ENCODE peak calls at places on chromosome 15, in five cellular contexts. F is SHP77, X is sigmoid colon, A is T-helper 1 cell, Z is OCI-LY7. D is an unnamed sample.

GRCh38 chr15:38861108-38861507 is 296.5 kb upstream of the RASGRP1 start:
- DNase-seq in F (no peak), X (no peak), A (no peak), Z (no peak), D (no peak)

GRCh38 chr15:51869074-51869425 is 39.6 kb downstream of the TMOD3 start:
- DNase-seq in F (peak), X (no peak), A (no peak), Z (no peak), D (peak)

GRCh38 chr15:78208341-78208844 is 26.0 kb downstream of the ACSBG1 start:
- DNase-seq in F (no peak), X (no peak), A (no peak), Z (no peak), D (no peak)

GRCh38 chr15:39919740-39920509 is at the start of gene GPR176:
- DNase-seq in F (no peak), X (peak), A (peak), Z (no peak), D (no peak)

GRCh38 chr15:79078763-79079395 is 11.7 kb downstream of the RASGRF1 start:
- DNase-seq in F (no peak), X (no peak), A (no peak), Z (no peak), D (no peak)

GRCh38 chr15:80674245-80674614 is 20.9 kb upstream of the ABHD17C start:
- DNase-seq in F (no peak), X (no peak), A (no peak), Z (no peak), D (no peak)

GRCh38 chr15:48059786-48060185 is 61.0 kb upstream of the SLC24A5 start:
- DNase-seq in F (no peak), X (no peak), A (no peak), Z (no peak), D (no peak)

GRCh38 chr15:44532689-44533088 is 4.3 kb upstream of the EIF3J start:
- DNase-seq in F (no peak), X (no peak), A (no peak), Z (peak), D (no peak)

GRCh38 chr15:87752250-87752951 is 504.1 kb downstream of the NTRK3 start:
- DNase-seq in F (no peak), X (no peak), A (no peak), Z (no peak), D (no peak)

GRCh38 chr15:39942101-39942752 is 8.3 kb downstream of the EIF2AK4 start:
- DNase-seq in F (no peak), X (no peak), A (no peak), Z (no peak), D (no peak)

GRCh38 chr15:62444104-62445027 is 279.3 kb upstream of the C2CD4B start:
- DNase-seq in F (no peak), X (peak), A (no peak), Z (no peak), D (no peak)

D was measured in LoVo.